ENCODE peak calls at places on chromosomes 7 and 10, in four cellular contexts. P, S, C and J are unnamed samples.

GRCh38 chr7:7799138-7799537 is 80.7 kb upstream of the RPA3 start:
- DNase-seq in P (no peak), S (no peak), C (no peak), J (no peak)

GRCh38 chr10:44295619-44296222 is 89.2 kb downstream of the CXCL12 start:
- DNase-seq in C (no peak), P (no peak), S (no peak), J (no peak)

GRCh38 chr10:56269181-56269580 is 91.9 kb downstream of the ZWINT start:
- DNase-seq in C (no peak), P (no peak), S (no peak), J (no peak)

GRCh38 chr10:49627644-49628247 is 13.9 kb downstream of the CHAT start:
- DNase-seq in P (no peak), S (no peak), C (no peak), J (no peak)

GRCh38 chr10:93481213-93481930 is 762 bp downstream of the MYOF start:
- DNase-seq in S (no peak), C (no peak), P (no peak), J (no peak)

GRCh38 chr10:120492366-120492765 is 35.3 kb downstream of the PLPP4 start:
- DNase-seq in C (no peak), P (no peak), S (no peak), J (no peak)

GRCh38 chr10:80275756-80276155 is 13.7 kb downstream of the MAT1A start:
- DNase-seq in S (no peak), P (no peak), C (no peak), J (no peak)

GRCh38 chr7:151207796-151208195 is 2.5 kb downstream of the H2BK1 start:
- DNase-seq in P (peak; percentile 35), S (no peak), C (no peak), J (no peak)

GRCh38 chr7:29406366-29406765 is 157.3 kb upstream of the PRR15 start:
- DNase-seq in S (no peak), C (no peak), P (no peak), J (no peak)

GRCh38 chr7:43942997-43943701 is 16.9 kb downstream of the UBE2D4 start:
- DNase-seq in C (no peak), P (no peak), S (no peak), J (no peak)

GRCh38 chr7:20913853-20914252 is 127.2 kb upstream of the SP8 start:
- DNase-seq in C (no peak), P (no peak), S (no peak), J (no peak)

GRCh38 chr7:118753464-118753863 is 529.0 kb downstream of the ANKRD7 start:
- DNase-seq in P (no peak), S (no peak), C (no peak), J (no peak)

GRCh38 chr7:151403764-151404163 is 6.1 kb downstream of the WDR86 start:
- DNase-seq in S (no peak), C (no peak), P (no peak), J (no peak)

GRCh38 chr7:134289423-134289822 is 27.3 kb downstream of the SLC35B4 start:
- DNase-seq in P (no peak), C (no peak), S (no peak), J (no peak)

GRCh38 chr10:58662314-58662713 is 149.6 kb downstream of the BICC1 start:
- DNase-seq in C (no peak), P (no peak), S (no peak), J (no peak)

GRCh38 chr7:32809347-32809746 is 82.2 kb downstream of the KBTBD2 start:
- DNase-seq in P (no peak), C (no peak), S (no peak), J (no peak)

GRCh38 chr10:126140746-126141273 is 244.4 kb downstream of the FANK1 start:
- DNase-seq in S (no peak), P (no peak), C (no peak), J (no peak)

GRCh38 chr7:47249361-47249760 is 332.6 kb downstream of the TNS3 start:
- DNase-seq in S (no peak), C (no peak), P (no peak), J (no peak)

GRCh38 chr7:95598511-95598910 is 2.2 kb upstream of the PDK4 start:
- DNase-seq in P (no peak), C (no peak), S (no peak), J (no peak)

GRCh38 chr7:132603241-132603789 is 27.0 kb upstream of the PLXNA4 start:
- DNase-seq in P (no peak), C (no peak), S (no peak), J (no peak)

GRCh38 chr10:3043512-3044368 is 23.6 kb upstream of the PFKP start:
- DNase-seq in P (peak; percentile 71), C (peak; percentile 22), S (no peak), J (peak; percentile 11)

GRCh38 chr10:97494151-97494550 is 4.1 kb downstream of the MMS19 start:
- DNase-seq in C (no peak), P (no peak), S (no peak), J (no peak)

GRCh38 chr7:21256310-21256877 is 171.5 kb upstream of the SP4 start:
- DNase-seq in S (no peak), C (peak; percentile 39), P (no peak), J (no peak)

GRCh38 chr10:7311256-7312178 is 99.3 kb downstream of the SFMBT2 start:
- DNase-seq in S (no peak), P (no peak), C (no peak), J (no peak)

GRCh38 chr7:149787428-149788299 is 14.3 kb upstream of the ZNF467 start:
- DNase-seq in P (peak; percentile 79), S (no peak), C (no peak), J (no peak)

GRCh38 chr7:47337531-47337930 is 244.4 kb downstream of the TNS3 start:
- DNase-seq in P (no peak), S (peak; percentile 34), C (no peak), J (no peak)

GRCh38 chr7:95700917-95701316 is 71.4 kb upstream of the DYNC1I1 start:
- DNase-seq in S (no peak), P (no peak), C (no peak), J (no peak)

GRCh38 chr10:117175215-117175900 is 21.9 kb upstream of the KCNK18 start:
- DNase-seq in S (no peak), C (no peak), P (peak; percentile 63), J (peak; percentile 8)

GRCh38 chr7:10838205-10838604 is 135.5 kb upstream of the PHF14 start:
- DNase-seq in S (no peak), C (no peak), P (no peak), J (no peak)

GRCh38 chr10:5517546-5517945 is 7.2 kb upstream of the CALML3 start:
- DNase-seq in S (no peak), C (no peak), P (no peak), J (no peak)

GRCh38 chr10:63120554-63120953 is 12.6 kb upstream of the NRBF2 start:
- DNase-seq in S (no peak), P (no peak), C (no peak), J (no peak)

GRCh38 chr7:39811161-39811614 is 138.9 kb upstream of the CDK13 start:
- DNase-seq in C (no peak), P (no peak), S (no peak), J (no peak)

GRCh38 chr10:456486-456885 is 233.0 kb downstream of the DIP2C start:
- DNase-seq in P (no peak), S (no peak), C (no peak), J (no peak)

GRCh38 chr10:60513281-60513680 is 123.6 kb upstream of the ANK3 start:
- DNase-seq in C (no peak), S (no peak), P (no peak), J (no peak)

GRCh38 chr10:60508831-60509230 is 119.2 kb upstream of the ANK3 start:
- DNase-seq in S (no peak), C (no peak), P (no peak), J (no peak)

GRCh38 chr10:60517805-60518204 is 128.1 kb upstream of the ANK3 start:
- DNase-seq in P (no peak), C (no peak), S (no peak), J (no peak)

GRCh38 chr10:60508037-60508436 is 118.4 kb upstream of the ANK3 start:
- DNase-seq in P (no peak), C (no peak), S (no peak), J (no peak)

DNA sequence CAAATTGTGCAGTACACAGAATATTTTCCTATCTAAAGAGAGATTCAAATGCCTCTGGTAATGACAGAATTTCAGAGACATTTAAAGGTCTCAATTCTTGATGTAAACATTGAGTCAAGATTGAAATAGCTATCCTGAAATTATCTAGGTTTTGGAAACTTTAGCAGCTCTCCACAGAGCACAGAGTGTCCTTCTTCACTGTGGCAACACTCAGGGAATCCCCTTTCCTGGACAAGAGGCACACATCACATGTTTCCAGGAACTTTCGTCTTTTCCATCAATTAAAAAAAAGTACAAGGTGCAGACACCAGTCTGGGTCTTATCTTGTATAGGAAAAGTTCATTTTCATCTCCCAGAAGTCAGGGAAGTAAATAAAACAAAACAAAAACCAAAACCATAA is 122.1 kb upstream of the ANK3 start:
- DNase-seq in P (no peak), S (no peak), C (no peak), J (no peak)
- H3K27ac ChIP-seq in P (no peak overlapping the region), S (no peak overlapping the region), C (no peak overlapping the region), J (no peak overlapping the region)

GRCh38 chr7:55158541-55158940 is 139.7 kb downstream of the EGFR start:
- DNase-seq in S (no peak), P (no peak), C (no peak), J (no peak)

GRCh38 chr7:55155351-55156117 is 136.7 kb downstream of the EGFR start:
- DNase-seq in C (no peak), S (no peak), P (no peak), J (no peak)

GRCh38 chr7:55158983-55159382 is 140.2 kb downstream of the EGFR start:
- DNase-seq in P (no peak), S (no peak), C (no peak), J (no peak)

GRCh38 chr7:55157347-55158105 is 138.7 kb downstream of the EGFR start:
- DNase-seq in S (no peak), P (peak; percentile 83), C (no peak), J (no peak)

GRCh38 chr7:55156919-55157318 is 138.1 kb downstream of the EGFR start:
- DNase-seq in C (no peak), S (no peak), P (no peak), J (no peak)
- H3K27ac ChIP-seq in C (no peak overlapping the region), S (no peak overlapping the region), P (peak overlapping the region; percentile 7), J (no peak overlapping the region)

GRCh38 chr7:105689093-105689819 is 108.0 kb upstream of the EFCAB10 start:
- DNase-seq in C (no peak), S (no peak), P (no peak), J (no peak)
- H3K27ac ChIP-seq in C (no peak overlapping the region), S (peak overlapping the region; percentile 78), P (no peak overlapping the region), J (no peak overlapping the region)

DNA sequence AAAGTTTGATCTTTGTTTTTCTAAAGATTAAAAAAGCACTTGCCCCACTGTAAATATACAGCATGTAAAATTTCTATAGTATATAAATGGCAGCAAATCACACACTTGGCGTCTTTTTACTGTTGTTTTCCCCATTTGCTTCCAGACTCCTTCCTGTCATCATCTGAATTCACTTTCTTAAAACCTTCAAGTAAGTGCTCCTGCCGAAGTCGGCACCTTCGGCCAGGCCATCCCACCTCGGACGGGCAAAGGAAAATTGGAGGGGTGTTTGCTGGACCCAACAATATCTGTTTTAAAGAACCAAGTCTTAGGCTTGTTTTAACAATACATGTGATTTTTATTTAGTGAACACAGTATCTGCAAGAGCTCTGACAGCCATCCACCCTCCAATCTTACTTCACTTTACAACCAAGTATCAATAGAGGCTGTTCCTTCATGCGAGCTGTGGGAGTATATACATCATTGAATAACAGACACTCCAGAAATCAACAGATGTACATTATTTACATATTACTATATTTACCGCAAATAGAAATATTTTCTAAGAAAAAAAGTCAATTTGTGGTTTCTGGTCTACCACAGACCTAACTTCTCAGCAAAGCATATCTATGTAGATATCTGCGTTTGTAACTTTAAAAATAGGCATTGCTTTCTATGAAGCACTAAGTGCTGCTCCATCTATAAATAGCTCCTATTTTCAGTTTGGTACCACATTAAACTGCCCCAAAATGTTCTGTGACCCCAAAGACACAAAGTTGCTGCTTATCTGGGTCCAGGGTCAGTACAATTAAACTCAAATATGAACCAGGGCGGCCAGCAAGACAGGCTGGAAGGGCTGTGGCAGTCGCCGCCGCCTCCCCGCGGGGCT is 110.7 kb downstream of the CYTH3 start:
- DNase-seq in S (no peak), C (no peak), P (no peak), J (no peak)
- H3K27ac ChIP-seq in S (peak overlapping the region; percentile 63), C (no peak overlapping the region), P (peak overlapping the region; percentile 49), J (no peak overlapping the region)